ENCODE peak calls at places on chromosomes 3 and 15, in eight cellular contexts. T is adipocyte; A is activated CD4-positive, alpha-beta memory T cell treated with anti-CD3 and anti-CD28 coated beads for 36 hours; U is naive thymus-derived CD8-positive, alpha-beta T cell; H is H54; Z is EH; Y is HTR-8/SVneo; D is left ventricle myocardium inferior. J is an unnamed sample.

GRCh38 chr3:192212979-192213378 is 514.4 kb downstream of the FGF12 start:
- DNase-seq in U (no peak), Z (no peak), H (no peak), T (no peak), Y (no peak), D (no peak), A (no peak), J (no peak)

GRCh38 chr3:16280671-16281070 is 15.7 kb downstream of the OXNAD1 start:
- DNase-seq in Z (peak; percentile 70), A (no peak), T (peak; percentile 40), U (no peak), H (no peak), Y (no peak), D (no peak), J (peak; percentile 47)

GRCh38 chr3:15097889-15098288 is 1.1 kb downstream of the RBSN start:
- DNase-seq in Z (peak; percentile 32), T (peak; percentile 20), D (no peak), U (no peak), H (no peak), Y (no peak), A (peak; percentile 68), J (no peak)

GRCh38 chr3:127556565-127556964 is 34.0 kb downstream of the TPRA1 start:
- DNase-seq in D (no peak), U (no peak), Y (no peak), T (no peak), H (no peak), A (no peak), Z (no peak), J (no peak)

GRCh38 chr3:191774485-191774884 is 313.5 kb downstream of the PYDC2 start:
- DNase-seq in D (no peak), H (peak; percentile 57), Y (peak; percentile 42), T (no peak), Z (peak; percentile 57), A (no peak), U (no peak), J (no peak)

GRCh38 chr15:88015228-88015860 is 241.2 kb downstream of the NTRK3 start:
- DNase-seq in D (peak; percentile 27), T (no peak), H (no peak), A (no peak), Z (no peak), U (no peak), Y (no peak), J (no peak)

GRCh38 chr3:108088697-108089096 is 2.1 kb downstream of the CD47 start:
- DNase-seq in Z (peak; percentile 65), A (peak; percentile 75), H (no peak), Y (no peak), T (peak; percentile 47), D (no peak), U (no peak), J (no peak)

GRCh38 chr3:49017646-49017977 is 768 bp downstream of the DALRD3 start:
- DNase-seq in U (no peak), Y (no peak), D (no peak), Z (peak; percentile 17), T (peak; percentile 21), A (peak; percentile 38), H (no peak), J (no peak)

J was measured in brain pericyte.